ENCODE peak calls at places on chromosomes 11 and 22, in six cellular contexts. One of them, this sample, is unnamed.

GRCh38 chr11:72297828-72298227 is 53.9 kb upstream of the PHOX2A start:
- DNase-seq in fibroblast of lung: no peak
- DNase-seq in cardiac fibroblast: no peak
- DNase-seq in right atrium auricular region: no peak
- DNase-seq in fibroblast of villous mesenchyme: no peak
- DNase-seq in CD8-positive, alpha-beta T cell: no peak
- DNase-seq in this sample: no peak

GRCh38 chr11:20762980-20763379 is 93.6 kb downstream of the NELL1 start:
- DNase-seq in fibroblast of villous mesenchyme: no peak
- DNase-seq in right atrium auricular region: no peak
- DNase-seq in cardiac fibroblast: no peak
- DNase-seq in fibroblast of lung: no peak
- DNase-seq in CD8-positive, alpha-beta T cell: no peak
- DNase-seq in this sample: no peak

GRCh38 chr11:116276051-116277044 is 496.4 kb downstream of the BUD13 start:
- DNase-seq in cardiac fibroblast: peak; percentile 35
- DNase-seq in right atrium auricular region: peak; percentile 75
- DNase-seq in CD8-positive, alpha-beta T cell: peak; percentile 34
- DNase-seq in fibroblast of lung: peak; percentile 27
- DNase-seq in fibroblast of villous mesenchyme: peak; percentile 12
- DNase-seq in this sample: peak; percentile 92

GRCh38 chr11:117799634-117800033 is 2.6 kb upstream of the DSCAML1 start:
- DNase-seq in fibroblast of lung: no peak
- DNase-seq in cardiac fibroblast: no peak
- DNase-seq in CD8-positive, alpha-beta T cell: no peak
- DNase-seq in fibroblast of villous mesenchyme: no peak
- DNase-seq in right atrium auricular region: no peak
- DNase-seq in this sample: no peak

GRCh38 chr11:78300108-78300507 is 111.4 kb downstream of the USP35 start:
- DNase-seq in cardiac fibroblast: no peak
- DNase-seq in right atrium auricular region: no peak
- DNase-seq in fibroblast of lung: no peak
- DNase-seq in fibroblast of villous mesenchyme: no peak
- DNase-seq in CD8-positive, alpha-beta T cell: no peak
- DNase-seq in this sample: no peak

GRCh38 chr11:134466909-134467567 is 55.0 kb upstream of the B3GAT1 start:
- DNase-seq in right atrium auricular region: no peak
- DNase-seq in CD8-positive, alpha-beta T cell: no peak
- DNase-seq in cardiac fibroblast: no peak
- DNase-seq in fibroblast of villous mesenchyme: no peak
- DNase-seq in fibroblast of lung: no peak
- DNase-seq in this sample: no peak

GRCh38 chr11:90134420-90135003 is at the start of gene NAALAD2:
- DNase-seq in fibroblast of lung: peak; percentile 67
- DNase-seq in fibroblast of villous mesenchyme: peak; percentile 47
- DNase-seq in right atrium auricular region: peak; percentile 65
- DNase-seq in cardiac fibroblast: peak; percentile 38
- DNase-seq in CD8-positive, alpha-beta T cell: no peak
- DNase-seq in this sample: peak; percentile 37

GRCh38 chr11:123690490-123690889 is 36.1 kb upstream of the SCN3B start:
- DNase-seq in cardiac fibroblast: peak; percentile 74
- DNase-seq in fibroblast of villous mesenchyme: no peak
- DNase-seq in CD8-positive, alpha-beta T cell: no peak
- DNase-seq in fibroblast of lung: no peak
- DNase-seq in right atrium auricular region: no peak
- DNase-seq in this sample: no peak

GRCh38 chr22:50459443-50460140 is 15.2 kb downstream of the SBF1 start:
- DNase-seq in fibroblast of villous mesenchyme: no peak
- DNase-seq in right atrium auricular region: no peak
- DNase-seq in CD8-positive, alpha-beta T cell: no peak
- DNase-seq in fibroblast of lung: no peak
- DNase-seq in cardiac fibroblast: no peak
- DNase-seq in this sample: no peak

GRCh38 chr22:32327066-32327465 is 30.6 kb upstream of the RFPL3 start:
- DNase-seq in fibroblast of lung: no peak
- DNase-seq in right atrium auricular region: no peak
- DNase-seq in cardiac fibroblast: peak; percentile 18
- DNase-seq in CD8-positive, alpha-beta T cell: no peak
- DNase-seq in fibroblast of villous mesenchyme: no peak
- DNase-seq in this sample: no peak

GRCh38 chr11:119389611-119390254 is 8.2 kb upstream of the USP2 start:
- DNase-seq in fibroblast of lung: no peak
- DNase-seq in right atrium auricular region: no peak
- DNase-seq in fibroblast of villous mesenchyme: no peak
- DNase-seq in cardiac fibroblast: no peak
- DNase-seq in CD8-positive, alpha-beta T cell: no peak
- DNase-seq in this sample: no peak

GRCh38 chr11:17719940-17720795 is 797 bp downstream of the MYOD1 start:
- DNase-seq in fibroblast of lung: no peak
- DNase-seq in fibroblast of villous mesenchyme: peak; percentile 14
- DNase-seq in right atrium auricular region: no peak
- DNase-seq in cardiac fibroblast: peak; percentile 10
- DNase-seq in CD8-positive, alpha-beta T cell: no peak
- DNase-seq in this sample: no peak

GRCh38 chr11:27228232-27228631 is 134.8 kb downstream of the CCDC34 start:
- DNase-seq in fibroblast of villous mesenchyme: no peak
- DNase-seq in cardiac fibroblast: no peak
- DNase-seq in fibroblast of lung: no peak
- DNase-seq in right atrium auricular region: no peak
- DNase-seq in CD8-positive, alpha-beta T cell: no peak
- DNase-seq in this sample: no peak

GRCh38 chr11:68890490-68891231 is 13.0 kb downstream of the MRPL21 start:
- DNase-seq in CD8-positive, alpha-beta T cell: no peak
- DNase-seq in cardiac fibroblast: peak; percentile 91
- DNase-seq in fibroblast of lung: peak; percentile 73
- DNase-seq in right atrium auricular region: peak; percentile 94
- DNase-seq in fibroblast of villous mesenchyme: peak; percentile 91
- DNase-seq in this sample: no peak

GRCh38 chr11:69049490-69049867 is 747 bp downstream of the TPCN2 start:
- DNase-seq in fibroblast of lung: no peak
- DNase-seq in CD8-positive, alpha-beta T cell: no peak
- DNase-seq in cardiac fibroblast: no peak
- DNase-seq in fibroblast of villous mesenchyme: no peak
- DNase-seq in right atrium auricular region: no peak
- DNase-seq in this sample: no peak

GRCh38 chr11:75432911-75433321 is at the start of gene KLHL35:
- DNase-seq in cardiac fibroblast: no peak
- DNase-seq in right atrium auricular region: no peak
- DNase-seq in CD8-positive, alpha-beta T cell: no peak
- DNase-seq in fibroblast of lung: no peak
- DNase-seq in fibroblast of villous mesenchyme: no peak
- DNase-seq in this sample: no peak

GRCh38 chr11:337711-338110 is 17.1 kb upstream of the IFITM3 start:
- DNase-seq in cardiac fibroblast: no peak
- DNase-seq in right atrium auricular region: no peak
- DNase-seq in fibroblast of villous mesenchyme: no peak
- DNase-seq in CD8-positive, alpha-beta T cell: no peak
- DNase-seq in fibroblast of lung: no peak
- DNase-seq in this sample: no peak

GRCh38 chr11:70448983-70449567 is 50.7 kb downstream of the CTTN start:
- DNase-seq in cardiac fibroblast: no peak
- DNase-seq in right atrium auricular region: no peak
- DNase-seq in fibroblast of villous mesenchyme: no peak
- DNase-seq in fibroblast of lung: no peak
- DNase-seq in CD8-positive, alpha-beta T cell: no peak
- DNase-seq in this sample: no peak

GRCh38 chr11:100235085-100235484 is 452.0 kb upstream of the ARHGAP42 start:
- DNase-seq in cardiac fibroblast: no peak
- DNase-seq in CD8-positive, alpha-beta T cell: no peak
- DNase-seq in fibroblast of lung: no peak
- DNase-seq in fibroblast of villous mesenchyme: no peak
- DNase-seq in right atrium auricular region: no peak
- DNase-seq in this sample: no peak

GRCh38 chr11:92409956-92410355 is 185.3 kb downstream of the FAT3 start:
- DNase-seq in fibroblast of villous mesenchyme: no peak
- DNase-seq in cardiac fibroblast: no peak
- DNase-seq in CD8-positive, alpha-beta T cell: no peak
- DNase-seq in right atrium auricular region: no peak
- DNase-seq in fibroblast of lung: no peak
- DNase-seq in this sample: no peak

GRCh38 chr11:63567044-63567840 is 4.1 kb upstream of the PLAAT2 start:
- DNase-seq in fibroblast of lung: peak; percentile 81
- DNase-seq in right atrium auricular region: peak; percentile 60
- DNase-seq in CD8-positive, alpha-beta T cell: peak; percentile 55
- DNase-seq in fibroblast of villous mesenchyme: peak; percentile 96
- DNase-seq in cardiac fibroblast: peak; percentile 89
- DNase-seq in this sample: no peak

GRCh38 chr22:39311592-39312400 is 7.6 kb downstream of the RPL3 start:
- DNase-seq in fibroblast of lung: no peak
- DNase-seq in fibroblast of villous mesenchyme: no peak
- DNase-seq in cardiac fibroblast: peak; percentile 19
- DNase-seq in right atrium auricular region: no peak
- DNase-seq in CD8-positive, alpha-beta T cell: no peak
- DNase-seq in this sample: no peak

GRCh38 chr11:26276798-26277424 is 55.0 kb upstream of the ANO3 start:
- DNase-seq in fibroblast of villous mesenchyme: peak; percentile 67
- DNase-seq in CD8-positive, alpha-beta T cell: no peak
- DNase-seq in right atrium auricular region: peak; percentile 74
- DNase-seq in cardiac fibroblast: peak; percentile 87
- DNase-seq in fibroblast of lung: peak; percentile 86
- DNase-seq in this sample: peak; percentile 52

GRCh38 chr11:83437939-83438338 is 151.8 kb upstream of the CCDC90B start:
- DNase-seq in CD8-positive, alpha-beta T cell: no peak
- DNase-seq in cardiac fibroblast: no peak
- DNase-seq in right atrium auricular region: no peak
- DNase-seq in fibroblast of lung: no peak
- DNase-seq in fibroblast of villous mesenchyme: no peak
- DNase-seq in this sample: no peak

GRCh38 chr11:68838572-68838964 is 3.1 kb downstream of the CPT1A start:
- DNase-seq in cardiac fibroblast: peak; percentile 27
- DNase-seq in right atrium auricular region: peak; percentile 70
- DNase-seq in fibroblast of villous mesenchyme: no peak
- DNase-seq in fibroblast of lung: no peak
- DNase-seq in CD8-positive, alpha-beta T cell: no peak
- DNase-seq in this sample: no peak

GRCh38 chr11:74687237-74688005 is 43.8 kb downstream of the CHRDL2 start:
- DNase-seq in CD8-positive, alpha-beta T cell: no peak
- DNase-seq in cardiac fibroblast: peak; percentile 40
- DNase-seq in fibroblast of lung: peak; percentile 47
- DNase-seq in fibroblast of villous mesenchyme: peak; percentile 45
- DNase-seq in right atrium auricular region: no peak
- DNase-seq in this sample: no peak

GRCh38 chr11:131430466-131431176 is 60.2 kb downstream of the NTM start:
- DNase-seq in fibroblast of lung: peak; percentile 18
- DNase-seq in cardiac fibroblast: no peak
- DNase-seq in fibroblast of villous mesenchyme: no peak
- DNase-seq in CD8-positive, alpha-beta T cell: no peak
- DNase-seq in right atrium auricular region: peak; percentile 57
- DNase-seq in this sample: no peak

GRCh38 chr22:40714514-40714966 is 35.3 kb downstream of the MCHR1 start:
- DNase-seq in fibroblast of villous mesenchyme: no peak
- DNase-seq in fibroblast of lung: peak; percentile 45
- DNase-seq in cardiac fibroblast: peak; percentile 29
- DNase-seq in CD8-positive, alpha-beta T cell: no peak
- DNase-seq in right atrium auricular region: no peak
- DNase-seq in this sample: no peak

GRCh38 chr22:20659258-20659657 is 114.7 kb upstream of the SERPIND1 start:
- DNase-seq in cardiac fibroblast: no peak
- DNase-seq in fibroblast of lung: no peak
- DNase-seq in fibroblast of villous mesenchyme: no peak
- DNase-seq in right atrium auricular region: no peak
- DNase-seq in CD8-positive, alpha-beta T cell: no peak
- DNase-seq in this sample: no peak

GRCh38 chr22:33544707-33545106 is 375.6 kb downstream of the LARGE1 start:
- DNase-seq in fibroblast of villous mesenchyme: peak; percentile 28
- DNase-seq in fibroblast of lung: peak; percentile 27
- DNase-seq in CD8-positive, alpha-beta T cell: no peak
- DNase-seq in right atrium auricular region: no peak
- DNase-seq in cardiac fibroblast: peak; percentile 54
- DNase-seq in this sample: no peak

GRCh38 chr11:11620966-11621880 is 582 bp downstream of the GALNT18 start:
- DNase-seq in cardiac fibroblast: peak; percentile 19
- DNase-seq in right atrium auricular region: no peak
- DNase-seq in fibroblast of lung: peak; percentile 35
- DNase-seq in fibroblast of villous mesenchyme: peak; percentile 13
- DNase-seq in CD8-positive, alpha-beta T cell: no peak
- DNase-seq in this sample: peak; percentile 19

GRCh38 chr22:36562261-36562835 is 33.4 kb upstream of the EIF3D start:
- DNase-seq in fibroblast of villous mesenchyme: no peak
- DNase-seq in CD8-positive, alpha-beta T cell: no peak
- DNase-seq in fibroblast of lung: peak; percentile 18
- DNase-seq in right atrium auricular region: no peak
- DNase-seq in cardiac fibroblast: peak; percentile 75
- DNase-seq in this sample: no peak

GRCh38 chr11:46970913-46971625 is 34.5 kb downstream of the CSTPP1 start:
- DNase-seq in right atrium auricular region: no peak
- DNase-seq in fibroblast of lung: no peak
- DNase-seq in fibroblast of villous mesenchyme: no peak
- DNase-seq in CD8-positive, alpha-beta T cell: no peak
- DNase-seq in cardiac fibroblast: no peak
- DNase-seq in this sample: no peak
- TF ChIP-seq CTCF in right atrium auricular region: no peak
- TF ChIP-seq CTCF in fibroblast of lung: no peak
- TF ChIP-seq CTCF in fibroblast of villous mesenchyme: no peak
- TF ChIP-seq CTCF in CD8-positive, alpha-beta T cell: no peak
- TF ChIP-seq CTCF in cardiac fibroblast: no peak
- TF ChIP-seq CTCF in this sample: no peak

GRCh38 chr11:33967451-33967850 is 75.6 kb upstream of the LMO2 start:
- DNase-seq in right atrium auricular region: no peak
- DNase-seq in CD8-positive, alpha-beta T cell: no peak
- DNase-seq in fibroblast of villous mesenchyme: no peak
- DNase-seq in fibroblast of lung: no peak
- DNase-seq in cardiac fibroblast: no peak
- DNase-seq in this sample: no peak

GRCh38 chr11:33976351-33977199 is 75.0 kb upstream of the CAPRIN1 start:
- DNase-seq in fibroblast of lung: peak; percentile 47
- DNase-seq in cardiac fibroblast: no peak
- DNase-seq in CD8-positive, alpha-beta T cell: no peak
- DNase-seq in right atrium auricular region: no peak
- DNase-seq in fibroblast of villous mesenchyme: peak; percentile 54
- DNase-seq in this sample: no peak

GRCh38 chr11:33965032-33965431 is 73.2 kb upstream of the LMO2 start:
- DNase-seq in right atrium auricular region: no peak
- DNase-seq in cardiac fibroblast: no peak
- DNase-seq in CD8-positive, alpha-beta T cell: no peak
- DNase-seq in fibroblast of villous mesenchyme: no peak
- DNase-seq in fibroblast of lung: no peak
- DNase-seq in this sample: no peak

GRCh38 chr11:33970984-33971466 is 79.1 kb upstream of the LMO2 start:
- DNase-seq in CD8-positive, alpha-beta T cell: no peak
- DNase-seq in cardiac fibroblast: peak; percentile 77
- DNase-seq in fibroblast of lung: peak; percentile 62
- DNase-seq in right atrium auricular region: peak; percentile 74
- DNase-seq in fibroblast of villous mesenchyme: peak; percentile 54
- DNase-seq in this sample: peak; percentile 10
- TF ChIP-seq CTCF in CD8-positive, alpha-beta T cell: peak; percentile 31
- TF ChIP-seq CTCF in cardiac fibroblast: peak; percentile 80
- TF ChIP-seq CTCF in fibroblast of lung: peak; percentile 58
- TF ChIP-seq CTCF in right atrium auricular region: peak; percentile 37
- TF ChIP-seq CTCF in fibroblast of villous mesenchyme: peak; percentile 68
- TF ChIP-seq CTCF in this sample: peak; percentile 64

GRCh38 chr11:102807921-102808320 is 10.0 kb upstream of the MMP1 start:
- DNase-seq in right atrium auricular region: no peak
- DNase-seq in fibroblast of lung: peak; percentile 31
- DNase-seq in CD8-positive, alpha-beta T cell: no peak
- DNase-seq in fibroblast of villous mesenchyme: no peak
- DNase-seq in cardiac fibroblast: peak; percentile 18
- DNase-seq in this sample: peak; percentile 13
- TF ChIP-seq CTCF in right atrium auricular region: no peak
- TF ChIP-seq CTCF in fibroblast of lung: no peak
- TF ChIP-seq CTCF in CD8-positive, alpha-beta T cell: no peak
- TF ChIP-seq CTCF in fibroblast of villous mesenchyme: peak; percentile 43
- TF ChIP-seq CTCF in cardiac fibroblast: peak; percentile 41
- TF ChIP-seq CTCF in this sample: peak; percentile 39

GRCh38 chr11:22539851-22540376 is 85.7 kb downstream of the FANCF start:
- DNase-seq in cardiac fibroblast: peak; percentile 57
- DNase-seq in fibroblast of villous mesenchyme: no peak
- DNase-seq in fibroblast of lung: peak; percentile 22
- DNase-seq in CD8-positive, alpha-beta T cell: no peak
- DNase-seq in right atrium auricular region: no peak
- DNase-seq in this sample: no peak
- TF ChIP-seq CTCF in cardiac fibroblast: peak; percentile 62
- TF ChIP-seq CTCF in fibroblast of villous mesenchyme: no peak
- TF ChIP-seq CTCF in fibroblast of lung: peak; percentile 65
- TF ChIP-seq CTCF in CD8-positive, alpha-beta T cell: peak; percentile 17
- TF ChIP-seq CTCF in right atrium auricular region: peak; percentile 16
- TF ChIP-seq CTCF in this sample: peak; percentile 58

This sample was measured in progenitor cell of endocrine pancreas.